ENCODE peak calls at places on chromosome 17, in eight cellular contexts. One of them, this sample, is unnamed.

GRCh38 chr17:4968916-4969550 is 1.4 kb upstream of the SPAG7 start:
- DNase-seq in hippocampal formation: no peak
- DNase-seq in activated effector memory CD4-positive, alpha-beta T cell treated with anti-CD3 and anti-CD28 coated beads, Interleukin-2, amount 50 U/mL, for 16 hours: peak; percentile 75
- DNase-seq in left lung: no peak
- DNase-seq in AG04449: peak; percentile 78
- DNase-seq in NCI-H1105: no peak
- DNase-seq in heart right ventricle: no peak
- DNase-seq in GM23338: no peak
- DNase-seq in this sample: peak; percentile 46

GRCh38 chr17:45438931-45439610 is 6.4 kb upstream of the ARHGAP27 start:
- DNase-seq in GM23338: no peak
- DNase-seq in left lung: no peak
- DNase-seq in heart right ventricle: no peak
- DNase-seq in hippocampal formation: no peak
- DNase-seq in NCI-H1105: no peak
- DNase-seq in activated effector memory CD4-positive, alpha-beta T cell treated with anti-CD3 and anti-CD28 coated beads, Interleukin-2, amount 50 U/mL, for 16 hours: no peak
- DNase-seq in AG04449: no peak
- DNase-seq in this sample: peak; percentile 75

GRCh38 chr17:53979991-53980390 is 157.3 kb downstream of the KIF2B start:
- DNase-seq in hippocampal formation: no peak
- DNase-seq in AG04449: no peak
- DNase-seq in GM23338: peak; percentile 28
- DNase-seq in heart right ventricle: no peak
- DNase-seq in NCI-H1105: no peak
- DNase-seq in left lung: no peak
- DNase-seq in activated effector memory CD4-positive, alpha-beta T cell treated with anti-CD3 and anti-CD28 coated beads, Interleukin-2, amount 50 U/mL, for 16 hours: no peak
- DNase-seq in this sample: no peak

GRCh38 chr17:35089846-35090193 is 26.3 kb upstream of the RFFL start:
- DNase-seq in activated effector memory CD4-positive, alpha-beta T cell treated with anti-CD3 and anti-CD28 coated beads, Interleukin-2, amount 50 U/mL, for 16 hours: peak; percentile 78
- DNase-seq in NCI-H1105: no peak
- DNase-seq in heart right ventricle: no peak
- DNase-seq in hippocampal formation: no peak
- DNase-seq in GM23338: peak; percentile 72
- DNase-seq in left lung: no peak
- DNase-seq in AG04449: no peak
- DNase-seq in this sample: no peak

GRCh38 chr17:4934173-4934979 is 2.3 kb downstream of the GP1BA start:
- DNase-seq in left lung: peak; percentile 46
- DNase-seq in NCI-H1105: peak; percentile 19
- DNase-seq in AG04449: no peak
- DNase-seq in hippocampal formation: no peak
- DNase-seq in activated effector memory CD4-positive, alpha-beta T cell treated with anti-CD3 and anti-CD28 coated beads, Interleukin-2, amount 50 U/mL, for 16 hours: no peak
- DNase-seq in GM23338: peak; percentile 70
- DNase-seq in heart right ventricle: peak; percentile 37
- DNase-seq in this sample: no peak

GRCh38 chr17:82648761-82649474 is 674 bp upstream of the WDR45B start:
- DNase-seq in heart right ventricle: peak; percentile 69
- DNase-seq in AG04449: no peak
- DNase-seq in GM23338: peak; percentile 57
- DNase-seq in NCI-H1105: peak; percentile 72
- DNase-seq in hippocampal formation: no peak
- DNase-seq in activated effector memory CD4-positive, alpha-beta T cell treated with anti-CD3 and anti-CD28 coated beads, Interleukin-2, amount 50 U/mL, for 16 hours: peak; percentile 82
- DNase-seq in left lung: peak; percentile 70
- DNase-seq in this sample: peak; percentile 87

GRCh38 chr17:76709077-76709950 is 1.5 kb downstream of the MXRA7 start:
- DNase-seq in left lung: peak; percentile 79
- DNase-seq in activated effector memory CD4-positive, alpha-beta T cell treated with anti-CD3 and anti-CD28 coated beads, Interleukin-2, amount 50 U/mL, for 16 hours: no peak
- DNase-seq in hippocampal formation: no peak
- DNase-seq in GM23338: peak; percentile 42
- DNase-seq in heart right ventricle: peak; percentile 82
- DNase-seq in NCI-H1105: no peak
- DNase-seq in AG04449: peak; percentile 98
- DNase-seq in this sample: peak; percentile 92

GRCh38 chr17:10067446-10068143 is 130.8 kb downstream of the GAS7 start:
- DNase-seq in GM23338: no peak
- DNase-seq in hippocampal formation: no peak
- DNase-seq in left lung: no peak
- DNase-seq in activated effector memory CD4-positive, alpha-beta T cell treated with anti-CD3 and anti-CD28 coated beads, Interleukin-2, amount 50 U/mL, for 16 hours: no peak
- DNase-seq in heart right ventricle: no peak
- DNase-seq in NCI-H1105: no peak
- DNase-seq in AG04449: no peak
- DNase-seq in this sample: no peak

GRCh38 chr17:18224428-18225120 is 861 bp upstream of the LLGL1 start:
- DNase-seq in AG04449: no peak
- DNase-seq in hippocampal formation: no peak
- DNase-seq in heart right ventricle: peak; percentile 48
- DNase-seq in NCI-H1105: no peak
- DNase-seq in GM23338: peak; percentile 96
- DNase-seq in activated effector memory CD4-positive, alpha-beta T cell treated with anti-CD3 and anti-CD28 coated beads, Interleukin-2, amount 50 U/mL, for 16 hours: no peak
- DNase-seq in left lung: no peak
- DNase-seq in this sample: peak; percentile 53

GRCh38 chr17:18986541-18987229 is 17.9 kb downstream of the FAM83G start:
- DNase-seq in heart right ventricle: no peak
- DNase-seq in AG04449: no peak
- DNase-seq in hippocampal formation: no peak
- DNase-seq in left lung: no peak
- DNase-seq in activated effector memory CD4-positive, alpha-beta T cell treated with anti-CD3 and anti-CD28 coated beads, Interleukin-2, amount 50 U/mL, for 16 hours: no peak
- DNase-seq in NCI-H1105: no peak
- DNase-seq in GM23338: no peak
- DNase-seq in this sample: no peak

GRCh38 chr17:78258323-78259229 is 27.1 kb downstream of the TMEM235 start:
- DNase-seq in NCI-H1105: no peak
- DNase-seq in left lung: peak; percentile 80
- DNase-seq in heart right ventricle: peak; percentile 75
- DNase-seq in hippocampal formation: no peak
- DNase-seq in GM23338: peak; percentile 62
- DNase-seq in activated effector memory CD4-positive, alpha-beta T cell treated with anti-CD3 and anti-CD28 coated beads, Interleukin-2, amount 50 U/mL, for 16 hours: peak; percentile 87
- DNase-seq in AG04449: no peak
- DNase-seq in this sample: peak; percentile 59

GRCh38 chr17:61307905-61308886 is 91.4 kb upstream of the TBX2 start:
- DNase-seq in heart right ventricle: no peak
- DNase-seq in activated effector memory CD4-positive, alpha-beta T cell treated with anti-CD3 and anti-CD28 coated beads, Interleukin-2, amount 50 U/mL, for 16 hours: no peak
- DNase-seq in hippocampal formation: no peak
- DNase-seq in AG04449: peak; percentile 97
- DNase-seq in GM23338: peak; percentile 47
- DNase-seq in left lung: no peak
- DNase-seq in NCI-H1105: no peak
- DNase-seq in this sample: no peak

GRCh38 chr17:78343433-78344201 is 16.3 kb downstream of the SOCS3 start:
- DNase-seq in NCI-H1105: no peak
- DNase-seq in GM23338: peak; percentile 27
- DNase-seq in activated effector memory CD4-positive, alpha-beta T cell treated with anti-CD3 and anti-CD28 coated beads, Interleukin-2, amount 50 U/mL, for 16 hours: peak; percentile 91
- DNase-seq in heart right ventricle: no peak
- DNase-seq in hippocampal formation: no peak
- DNase-seq in AG04449: no peak
- DNase-seq in left lung: peak; percentile 83
- DNase-seq in this sample: no peak

GRCh38 chr17:14833201-14833773 is 431.8 kb downstream of the PMP22 start:
- DNase-seq in GM23338: no peak
- DNase-seq in AG04449: peak; percentile 59
- DNase-seq in activated effector memory CD4-positive, alpha-beta T cell treated with anti-CD3 and anti-CD28 coated beads, Interleukin-2, amount 50 U/mL, for 16 hours: no peak
- DNase-seq in heart right ventricle: no peak
- DNase-seq in hippocampal formation: no peak
- DNase-seq in left lung: no peak
- DNase-seq in NCI-H1105: no peak
- DNase-seq in this sample: no peak

GRCh38 chr17:42276359-42276608 is at the start of gene STAT5B:
- DNase-seq in activated effector memory CD4-positive, alpha-beta T cell treated with anti-CD3 and anti-CD28 coated beads, Interleukin-2, amount 50 U/mL, for 16 hours: peak; percentile 87
- DNase-seq in left lung: peak; percentile 67
- DNase-seq in heart right ventricle: peak; percentile 82
- DNase-seq in AG04449: no peak
- DNase-seq in NCI-H1105: peak; percentile 47
- DNase-seq in GM23338: peak; percentile 85
- DNase-seq in hippocampal formation: peak; percentile 52
- DNase-seq in this sample: peak; percentile 81